ENCODE peak calls at places on chromosome 16, in eight cellular contexts. B is T-helper 2 cell; A is tibial artery; H is stimulated activated CD4-positive, alpha-beta T cell treated with anti-CD3 and anti-CD28 coated beads, Interleukin-15, amount 100 ng/mL, for 48 hours; N is A172; D is small intestine; K is HL-60; T is mucosa of descending colon. P is an unnamed sample.

GRCh38 chr16:68406458-68407041 is 41.8 kb downstream of the SMPD3 start:
- DNase-seq in B (no peak), A (no peak), H (no peak), N (peak), D (no peak), K (no peak), T (no peak), P (no peak)

GRCh38 chr16:80628254-80628653 is 87.5 kb downstream of the DYNLRB2 start:
- DNase-seq in B (no peak), A (no peak), H (no peak), N (no peak), D (no peak), K (no peak), T (no peak), P (no peak)

GRCh38 chr16:66107661-66108060 is 258.8 kb upstream of the CDH5 start:
- DNase-seq in B (no peak), A (no peak), H (no peak), N (no peak), D (no peak), K (no peak), T (no peak), P (no peak)

GRCh38 chr16:9138731-9139501 is 47.5 kb downstream of the HAPSTR1 start:
- DNase-seq in B (peak), A (peak), H (peak), N (peak), D (peak), K (peak), T (peak), P (peak)

GRCh38 chr16:57723170-57723569 is 12.4 kb upstream of the KATNB1 start:
- DNase-seq in B (no peak), A (no peak), H (no peak), N (peak), D (no peak), K (no peak), T (no peak), P (no peak)

GRCh38 chr16:65049679-65050078 is 72.2 kb downstream of the CDH11 start:
- DNase-seq in B (no peak), A (no peak), H (no peak), N (no peak), D (no peak), K (no peak), T (no peak), P (no peak)

GRCh38 chr16:11896776-11897175 is 19.0 kb downstream of the GSPT1 start:
- DNase-seq in B (no peak), A (no peak), H (no peak), N (peak), D (no peak), K (no peak), T (no peak), P (no peak)

GRCh38 chr16:50458694-50459271 is 89.4 kb upstream of the NKD1 start:
- DNase-seq in B (no peak), A (no peak), H (no peak), N (no peak), D (no peak), K (no peak), T (no peak), P (no peak)

GRCh38 chr16:81004646-81005353 is 1.9 kb downstream of the CMC2 start:
- DNase-seq in B (peak), A (no peak), H (no peak), N (peak), D (peak), K (peak), T (no peak), P (peak)

GRCh38 chr16:117381-118365 is 20.8 kb downstream of the NPRL3 start:
- DNase-seq in B (peak), A (no peak), H (peak), N (peak), D (peak), K (peak), T (peak), P (peak)

GRCh38 chr16:30948087-30948955 is 547 bp upstream of the ORAI3 start:
- DNase-seq in B (peak), A (peak), H (no peak), N (peak), D (peak), K (peak), T (peak), P (no peak)

GRCh38 chr16:51391798-51392511 is 240.9 kb upstream of the SALL1 start:
- DNase-seq in B (no peak), A (no peak), H (no peak), N (no peak), D (no peak), K (no peak), T (no peak), P (no peak)

GRCh38 chr16:1809281-1809801 is 15.8 kb upstream of the IGFALS start:
- DNase-seq in B (no peak), A (no peak), H (no peak), N (no peak), D (peak), K (no peak), T (no peak), P (no peak)

GRCh38 chr16:20781697-20782096 is 17.9 kb downstream of the ACSM3 start:
- DNase-seq in B (no peak), A (no peak), H (no peak), N (no peak), D (no peak), K (peak), T (no peak), P (no peak)

GRCh38 chr16:75494696-75495601 is at the start of gene CHST6:
- DNase-seq in B (peak), A (no peak), H (no peak), N (no peak), D (peak), K (no peak), T (no peak), P (no peak)

GRCh38 chr16:87850009-87851006 is 19.0 kb downstream of the SLC7A5 start:
- DNase-seq in B (peak), A (no peak), H (peak), N (no peak), D (no peak), K (peak), T (peak), P (no peak)

GRCh38 chr16:11614587-11615175 is 28.0 kb upstream of the LITAF start:
- DNase-seq in B (no peak), A (no peak), H (no peak), N (no peak), D (no peak), K (no peak), T (peak), P (no peak)

GRCh38 chr16:54538241-54538640 is 251.7 kb upstream of the IRX3 start:
- DNase-seq in B (no peak), A (no peak), H (no peak), N (no peak), D (no peak), K (no peak), T (no peak), P (no peak)

GRCh38 chr16:85169333-85170065 is 57.2 kb upstream of the CIBAR2 start:
- DNase-seq in B (peak), A (no peak), H (no peak), N (no peak), D (no peak), K (no peak), T (peak), P (no peak)

GRCh38 chr16:66358231-66358630 is 8.3 kb upstream of the CDH5 start:
- DNase-seq in B (no peak), A (no peak), H (no peak), N (no peak), D (no peak), K (no peak), T (no peak), P (no peak)

GRCh38 chr16:11325404-11326083 is 19.7 kb upstream of the RMI2 start:
- DNase-seq in B (peak), A (no peak), H (no peak), N (no peak), D (no peak), K (peak), T (no peak), P (no peak)

GRCh38 chr16:85916141-85916890 is 17.4 kb downstream of the IRF8 start:
- DNase-seq in B (no peak), A (no peak), H (no peak), N (peak), D (peak), K (peak), T (peak), P (no peak)

GRCh38 chr16:30032083-30032819 is 1.2 kb upstream of the TLCD3B start:
- DNase-seq in B (peak), A (no peak), H (peak), N (peak), D (peak), K (peak), T (no peak), P (peak)

GRCh38 chr16:81151648-81152047 is 55.5 kb upstream of the GCSH start:
- DNase-seq in B (no peak), A (no peak), H (no peak), N (no peak), D (no peak), K (no peak), T (no peak), P (no peak)

GRCh38 chr16:53968454-53968853 is 264.5 kb downstream of the FTO start:
- DNase-seq in B (no peak), A (no peak), H (no peak), N (no peak), D (no peak), K (no peak), T (no peak), P (no peak)

GRCh38 chr16:57123216-57123968 is 31.0 kb downstream of the CPNE2 start:
- DNase-seq in B (no peak), A (no peak), H (no peak), N (peak), D (no peak), K (peak), T (no peak), P (no peak)

GRCh38 chr16:30472328-30472942 is at the start of gene ITGAL:
- DNase-seq in B (peak), A (peak), H (peak), N (no peak), D (peak), K (peak), T (peak), P (no peak)

GRCh38 chr16:56226840-56227525 is 35.7 kb downstream of the GNAO1 start:
- DNase-seq in B (peak), A (no peak), H (no peak), N (no peak), D (no peak), K (no peak), T (no peak), P (no peak)

GRCh38 chr16:49469930-49470451 is 96.4 kb downstream of the C16orf78 start:
- DNase-seq in B (no peak), A (peak), H (no peak), N (no peak), D (no peak), K (no peak), T (no peak), P (no peak)

GRCh38 chr16:77780378-77780837 is 8.0 kb upstream of the VAT1L start:
- DNase-seq in B (no peak), A (no peak), H (no peak), N (peak), D (no peak), K (no peak), T (no peak), P (no peak)

GRCh38 chr16:85757341-85757822 is 6.5 kb upstream of the C16orf74 start:
- DNase-seq in B (no peak), A (no peak), H (no peak), N (peak), D (no peak), K (no peak), T (no peak), P (no peak)

GRCh38 chr16:56547120-56547948 is 17.5 kb upstream of the MT4 start:
- DNase-seq in B (peak), A (no peak), H (no peak), N (peak), D (no peak), K (no peak), T (no peak), P (no peak)

GRCh38 chr16:87470332-87470731 is 22.5 kb downstream of the ZCCHC14 start:
- DNase-seq in B (no peak), A (no peak), H (no peak), N (peak), D (no peak), K (no peak), T (no peak), P (no peak)

GRCh38 chr16:77332792-77333191 is 102.0 kb downstream of the ADAMTS18 start:
- DNase-seq in B (no peak), A (no peak), H (no peak), N (no peak), D (no peak), K (no peak), T (no peak), P (no peak)

GRCh38 chr16:67013238-67013822 is 15.6 kb upstream of the CBFB start:
- DNase-seq in B (no peak), A (no peak), H (no peak), N (no peak), D (no peak), K (no peak), T (no peak), P (no peak)

GRCh38 chr16:2224183-2224486 is 744 bp downstream of the E4F1 start:
- DNase-seq in B (no peak), A (no peak), H (no peak), N (peak), D (no peak), K (no peak), T (no peak), P (no peak)

GRCh38 chr16:22673463-22673862 is 140.5 kb upstream of the HS3ST2 start:
- DNase-seq in B (no peak), A (no peak), H (no peak), N (no peak), D (no peak), K (no peak), T (no peak), P (no peak)

GRCh38 chr16:67770371-67770991 is 35.9 kb downstream of the RANBP10 start:
- DNase-seq in B (no peak), A (no peak), H (no peak), N (no peak), D (no peak), K (no peak), T (no peak), P (no peak)

GRCh38 chr16:85461814-85462404 is 151.2 kb upstream of the GSE1 start:
- DNase-seq in B (no peak), A (no peak), H (no peak), N (peak), D (no peak), K (no peak), T (no peak), P (peak)